ENCODE peak calls at places on chromosomes 16 and 17, in five cellular contexts. H is nephron progenitor cell, D is heart left ventricle, M is MCF 10A, K is upper lobe of right lung. C is an unnamed sample.
A peak's percentile ranks its signal among the peaks of the same experiment; 100 is the strongest.

GRCh38 chr16:73068546-73069401 is 20.8 kb upstream of the ZFHX3 start:
- DNase-seq in M (peak; percentile 86), H (no peak), D (peak; percentile 90), K (peak; percentile 90), C (no peak)

GRCh38 chr16:11128211-11129123 is 127.5 kb downstream of the SOCS1 start:
- DNase-seq in D (peak; percentile 87), K (no peak), M (peak; percentile 61), H (no peak), C (no peak)

GRCh38 chr17:21345236-21345635 is 30.9 kb upstream of the KCNJ12 start:
- DNase-seq in K (peak; percentile 58), H (no peak), M (peak; percentile 46), D (no peak), C (no peak)

GRCh38 chr16:77499373-77500285 is 64.8 kb upstream of the ADAMTS18 start:
- DNase-seq in D (peak; percentile 33), M (peak; percentile 71), H (peak; percentile 27), K (no peak), C (no peak)

GRCh38 chr17:56834380-56835258 is 668 bp downstream of the DGKE start:
- DNase-seq in D (peak; percentile 35), H (peak; percentile 64), K (peak; percentile 79), M (peak; percentile 64), C (peak; percentile 39)

GRCh38 chr17:44074231-44074910 is 3.8 kb downstream of the G6PC3 start:
- DNase-seq in K (no peak), D (no peak), H (no peak), M (no peak), C (no peak)

GRCh38 chr17:3594056-3594810 is 15.0 kb downstream of the TRPV1 start:
- DNase-seq in H (no peak), D (peak; percentile 62), M (no peak), K (no peak), C (no peak)

GRCh38 chr17:62067165-62068145 is 2.4 kb upstream of the MED13 start:
- DNase-seq in H (no peak), K (no peak), M (no peak), D (no peak), C (no peak)

GRCh38 chr17:40415390-40415789 is 2.3 kb downstream of the TOP2A start:
- DNase-seq in D (no peak), K (no peak), M (peak; percentile 68), H (no peak), C (no peak)

GRCh38 chr17:3835410-3836229 is 10.4 kb downstream of the NCBP3 start:
- DNase-seq in H (no peak), D (peak; percentile 68), M (peak; percentile 14), K (no peak), C (no peak)

GRCh38 chr17:79022507-79022991 is 1.4 kb upstream of the C1QTNF1 start:
- DNase-seq in M (no peak), H (no peak), D (peak; percentile 92), K (peak; percentile 80), C (no peak)

GRCh38 chr16:82924075-82924854 is 297.5 kb downstream of the CDH13 start:
- DNase-seq in M (no peak), K (no peak), D (no peak), H (no peak), C (no peak)

GRCh38 chr17:54814371-54814770 is 86.3 kb upstream of the TOM1L1 start:
- DNase-seq in D (no peak), K (no peak), M (no peak), H (no peak), C (no peak)

GRCh38 chr17:17564896-17565295 is 26.6 kb downstream of the PEMT start:
- DNase-seq in D (no peak), K (no peak), M (no peak), H (no peak), C (no peak)

GRCh38 chr16:69286941-69287713 is 24.0 kb upstream of the VPS4A start:
- DNase-seq in K (peak; percentile 83), H (no peak), M (peak; percentile 77), D (peak; percentile 69), C (peak; percentile 28)

GRCh38 chr16:66382966-66383299 is 16.4 kb downstream of the CDH5 start:
- DNase-seq in K (no peak), D (no peak), M (peak; percentile 72), H (no peak), C (no peak)

GRCh38 chr16:50259334-50260205 is 6.8 kb upstream of the ADCY7 start:
- DNase-seq in K (peak; percentile 63), D (peak; percentile 66), H (peak; percentile 40), M (no peak), C (no peak)

GRCh38 chr17:49690256-49690655 is 12.4 kb upstream of the SPOP start:
- DNase-seq in K (no peak), D (no peak), H (no peak), M (no peak), C (no peak)

GRCh38 chr17:66777689-66778225 is 57.2 kb upstream of the CACNG5 start:
- DNase-seq in M (no peak), K (peak; percentile 79), H (no peak), D (no peak), C (no peak)

GRCh38 chr17:15966879-15967248 is 21.9 kb downstream of the ADORA2B start:
- DNase-seq in H (peak; percentile 23), K (peak; percentile 82), D (no peak), M (peak; percentile 49), C (no peak)

GRCh38 chr17:69978056-69978646 is 96.9 kb upstream of the KCNJ16 start:
- DNase-seq in D (no peak), K (no peak), H (no peak), M (no peak), C (no peak)

GRCh38 chr17:72976971-72977767 is 115.3 kb downstream of the SLC39A11 start:
- DNase-seq in H (no peak), K (no peak), D (peak; percentile 64), M (peak; percentile 55), C (no peak)

GRCh38 chr16:85372627-85373372 is 240.3 kb upstream of the GSE1 start:
- DNase-seq in D (no peak), M (peak; percentile 80), K (no peak), H (no peak), C (no peak)

GRCh38 chr17:44878627-44879221 is 20.5 kb downstream of the EFTUD2 start:
- DNase-seq in K (no peak), H (peak; percentile 23), M (peak; percentile 42), D (no peak), C (peak; percentile 23)

GRCh38 chr16:72940886-72941285 is 107.0 kb downstream of the ZFHX3 start:
- DNase-seq in H (no peak), M (no peak), K (no peak), D (no peak), C (no peak)

GRCh38 chr16:11152677-11153321 is 103.2 kb downstream of the SOCS1 start:
- DNase-seq in K (no peak), D (no peak), M (no peak), H (no peak), C (no peak)

GRCh38 chr17:6507535-6507934 is 48.8 kb downstream of the PITPNM3 start:
- DNase-seq in D (no peak), M (peak; percentile 95), K (peak; percentile 33), H (no peak), C (no peak)

GRCh38 chr17:4045477-4045876 is 81.2 kb upstream of the ATP2A3 start:
- DNase-seq in M (no peak), H (no peak), D (no peak), K (no peak), C (no peak)

GRCh38 chr17:2703181-2703580 is 8.4 kb downstream of the CLUH start:
- DNase-seq in K (peak; percentile 60), M (no peak), D (no peak), H (no peak), C (no peak)

GRCh38 chr17:56903560-56903959 is 10.3 kb downstream of the TRIM25 start:
- DNase-seq in K (no peak), H (no peak), M (no peak), D (no peak), C (no peak)

GRCh38 chr16:65751622-65752598 is 614.6 kb upstream of the CDH5 start:
- DNase-seq in D (no peak), H (no peak), K (no peak), M (no peak), C (no peak)

GRCh38 chr17:82221341-82221902 is 7.4 kb upstream of the SLC16A3 start:
- DNase-seq in D (no peak), H (no peak), K (no peak), M (no peak), C (no peak)

DNA sequence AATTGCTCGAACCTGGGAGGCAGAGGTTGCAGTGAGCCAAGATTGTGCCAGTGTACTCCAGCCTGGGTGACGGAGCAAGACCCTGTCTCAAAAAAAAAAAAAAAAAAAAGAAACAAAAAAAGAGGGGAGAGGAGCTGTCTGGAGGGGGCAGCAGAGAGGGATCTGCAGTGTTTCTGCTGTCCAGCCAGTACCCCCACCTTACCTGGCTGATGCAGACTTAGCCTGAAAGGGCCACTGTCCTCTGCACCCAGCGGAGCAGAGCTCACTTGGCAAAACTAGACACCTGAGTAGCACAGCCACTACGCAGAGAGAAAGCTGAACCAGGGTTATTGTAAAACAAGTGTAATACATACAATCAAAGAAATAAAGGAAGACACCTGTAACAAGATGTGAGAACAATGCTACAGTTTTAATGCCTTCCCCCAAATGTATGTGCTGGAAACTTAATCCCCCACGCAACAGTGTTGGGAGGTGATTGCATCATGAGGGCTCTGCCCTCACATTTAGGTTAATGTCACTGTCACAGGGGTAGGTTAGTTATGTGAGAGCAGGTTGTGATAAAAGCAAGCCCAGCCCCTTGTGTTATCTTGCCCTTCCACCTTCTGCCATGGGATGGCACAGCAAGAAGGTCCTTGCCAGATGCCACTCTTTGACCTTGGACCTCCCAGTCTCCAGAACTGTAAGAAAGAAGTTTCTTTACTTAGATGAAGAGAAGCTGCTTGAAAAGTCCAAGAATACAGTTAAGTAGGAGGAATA is 211.2 kb downstream of the RPTOR start:
- DNase-seq in H (no peak), M (no peak), D (no peak), K (no peak), C (no peak)
- TF ChIP-seq CTCF in H (no peak), M (no peak), D (peak; percentile 7), K (no peak), C (peak; percentile 11)

DNA sequence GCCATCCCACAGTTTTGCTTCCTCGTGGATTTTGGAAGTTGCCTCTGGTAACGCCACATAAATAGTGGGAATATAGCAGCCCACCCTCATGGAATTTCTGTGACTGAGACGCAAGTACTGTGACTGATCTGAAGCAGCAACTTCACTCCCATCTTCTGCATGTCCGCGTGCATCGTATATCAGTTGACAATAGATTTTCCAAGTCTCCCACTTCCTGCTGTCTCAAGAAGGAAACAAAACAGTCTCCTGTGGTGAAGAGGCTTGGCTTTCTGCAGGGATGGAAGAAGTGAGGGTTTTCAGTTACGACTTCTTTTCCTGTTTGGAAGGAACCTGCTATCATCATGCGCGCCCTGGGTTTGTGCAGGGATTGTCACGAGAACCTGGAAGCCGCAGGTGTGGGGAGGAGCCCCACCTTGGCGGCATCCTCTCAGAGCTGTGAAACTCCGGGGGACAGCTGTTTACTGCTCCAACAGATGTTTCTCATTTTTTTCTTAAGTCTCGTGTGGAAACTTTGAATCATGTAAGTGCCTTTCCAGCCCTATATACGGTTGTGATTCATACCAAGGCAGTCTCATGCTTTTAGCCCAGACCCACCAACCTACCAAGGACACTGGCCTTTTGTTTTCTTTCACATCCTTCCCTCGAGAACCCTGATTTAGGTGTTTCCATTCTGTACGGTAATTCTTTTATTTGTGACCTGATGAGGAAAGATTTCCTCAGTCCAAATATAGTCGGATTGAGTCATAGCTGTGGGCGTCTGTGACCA is 57.5 kb downstream of the WIPI1 start:
- DNase-seq in K (no peak), D (no peak), M (no peak), H (no peak), C (no peak)
- TF ChIP-seq CTCF in K (no peak), D (no peak), M (no peak), H (no peak), C (no peak)

GRCh38 chr17:80656590-80656989 is 112.0 kb downstream of the RPTOR start:
- DNase-seq in H (peak; percentile 39), D (no peak), K (no peak), M (no peak), C (no peak)
- TF ChIP-seq CTCF in H (no peak), D (no peak), K (no peak), M (no peak), C (no peak)

GRCh38 chr16:71479420-71479819 is 9.7 kb downstream of the ZNF19 start:
- DNase-seq in K (no peak), M (peak; percentile 44), D (no peak), H (peak; percentile 10), C (peak; percentile 27)
- TF ChIP-seq CTCF in K (peak; percentile 28), M (peak; percentile 40), D (no peak), H (peak; percentile 38), C (no peak)